ENCODE peak calls at places on chromosomes 6 and 20, in nine cellular contexts. H is IMR-90; M is right lobe of liver; S is mammary epithelial cell; B is CD8-positive, alpha-beta T cell; V is PC-3; F is body of pancreas; T is fibroblast of lung; K is testis. J is an unnamed sample.

GRCh38 chr6:16252696-16253299 is 14.4 kb downstream of the GMPR start:
- DNase-seq in F (no peak), H (no peak), S (no peak), T (no peak), B (no peak), M (no peak), K (no peak), V (no peak), J (no peak)

GRCh38 chr6:97195117-97195516 is 87.9 kb downstream of the MMS22L start:
- DNase-seq in S (no peak), F (peak; percentile 11), H (peak; percentile 24), T (peak; percentile 28), V (no peak), M (no peak), K (no peak), B (no peak), J (no peak)

GRCh38 chr6:28291573-28291972 is 10.2 kb downstream of the PGBD1 start:
- DNase-seq in K (no peak), M (no peak), T (no peak), F (no peak), V (no peak), B (no peak), S (no peak), H (no peak), J (no peak)

GRCh38 chr6:1023229-1023628 is 288.7 kb upstream of the FOXQ1 start:
- DNase-seq in H (no peak), M (no peak), T (no peak), K (no peak), F (no peak), S (no peak), B (no peak), V (no peak), J (no peak)

GRCh38 chr20:14643146-14643545 is 305.7 kb upstream of the FLRT3 start:
- DNase-seq in S (no peak), F (no peak), B (no peak), V (no peak), T (no peak), K (no peak), H (no peak), M (no peak), J (no peak)

GRCh38 chr20:26169506-26169905 is 472.9 kb upstream of the ZNF337 start:
- DNase-seq in V (no peak), K (no peak), F (no peak), H (peak; percentile 50), S (no peak), M (no peak), T (no peak), B (no peak), J (no peak)

GRCh38 chr20:62320581-62321354 is 18.0 kb downstream of the ADRM1 start:
- DNase-seq in H (no peak), K (no peak), V (peak; percentile 23), T (no peak), M (peak; percentile 87), F (no peak), S (no peak), B (no peak), J (peak; percentile 81)

GRCh38 chr6:96899019-96899418 is 1.3 kb upstream of the NDUFAF4 start:
- DNase-seq in F (no peak), S (peak; percentile 16), K (peak; percentile 61), H (peak; percentile 55), M (no peak), V (peak; percentile 57), T (peak; percentile 73), B (no peak), J (no peak)

GRCh38 chr6:25961619-25962367 is 809 bp upstream of the TRIM38 start:
- DNase-seq in H (no peak), S (no peak), T (no peak), B (peak; percentile 50), M (no peak), V (no peak), F (no peak), K (no peak), J (no peak)

GRCh38 chr6:40160826-40161225 is 226.6 kb upstream of the MOCS1 start:
- DNase-seq in H (no peak), M (no peak), T (no peak), F (no peak), S (peak; percentile 3), V (no peak), K (no peak), B (no peak), J (no peak)

GRCh38 chr6:143970827-143971226 is 37.2 kb downstream of the PLAGL1 start:
- DNase-seq in S (no peak), T (peak; percentile 37), M (no peak), V (no peak), K (no peak), H (no peak), B (no peak), F (no peak), J (no peak)
- H3K4me1 ChIP-seq in S (no peaks in the 10 kb centered on the region), T (no peaks in the 10 kb centered on the region), M (no peaks in the 10 kb centered on the region), V (no peaks in the 10 kb centered on the region), K (no peaks in the 10 kb centered on the region), H (peaks cover 9% of the 10 kb centered on the region), B (no peaks in the 10 kb centered on the region), F (no peaks in the 10 kb centered on the region), J (no peaks in the 10 kb centered on the region)

GRCh38 chr20:59032713-59033059 is 551 bp upstream of the ATP5F1E start:
- DNase-seq in T (no peak), F (no peak), B (no peak), M (no peak), H (peak; percentile 27), K (no peak), S (no peak), V (peak; percentile 66), J (no peak)
- TF ChIP-seq CTCF in T (no peak), F (no peak), B (no peak), M (peak; percentile 21), H (no peak), K (no peak), S (peak; percentile 13), V (peak; percentile 15), J (peak; percentile 66)

GRCh38 chr6:126017668-126018067 is 31.3 kb downstream of the TRMT11 start:
- DNase-seq in H (no peak), K (no peak), F (no peak), T (no peak), S (no peak), V (no peak), B (no peak), M (peak; percentile 48), J (no peak)

GRCh38 chr6:126016591-126016990 is 30.3 kb downstream of the TRMT11 start:
- DNase-seq in T (no peak), S (no peak), F (no peak), V (no peak), H (no peak), M (no peak), K (no peak), B (no peak), J (no peak)

GRCh38 chr6:126015869-126016268 is 29.5 kb downstream of the TRMT11 start:
- DNase-seq in B (no peak), V (peak; percentile 32), S (peak; percentile 44), K (no peak), F (no peak), T (no peak), M (no peak), H (peak; percentile 16), J (no peak)

DNA sequence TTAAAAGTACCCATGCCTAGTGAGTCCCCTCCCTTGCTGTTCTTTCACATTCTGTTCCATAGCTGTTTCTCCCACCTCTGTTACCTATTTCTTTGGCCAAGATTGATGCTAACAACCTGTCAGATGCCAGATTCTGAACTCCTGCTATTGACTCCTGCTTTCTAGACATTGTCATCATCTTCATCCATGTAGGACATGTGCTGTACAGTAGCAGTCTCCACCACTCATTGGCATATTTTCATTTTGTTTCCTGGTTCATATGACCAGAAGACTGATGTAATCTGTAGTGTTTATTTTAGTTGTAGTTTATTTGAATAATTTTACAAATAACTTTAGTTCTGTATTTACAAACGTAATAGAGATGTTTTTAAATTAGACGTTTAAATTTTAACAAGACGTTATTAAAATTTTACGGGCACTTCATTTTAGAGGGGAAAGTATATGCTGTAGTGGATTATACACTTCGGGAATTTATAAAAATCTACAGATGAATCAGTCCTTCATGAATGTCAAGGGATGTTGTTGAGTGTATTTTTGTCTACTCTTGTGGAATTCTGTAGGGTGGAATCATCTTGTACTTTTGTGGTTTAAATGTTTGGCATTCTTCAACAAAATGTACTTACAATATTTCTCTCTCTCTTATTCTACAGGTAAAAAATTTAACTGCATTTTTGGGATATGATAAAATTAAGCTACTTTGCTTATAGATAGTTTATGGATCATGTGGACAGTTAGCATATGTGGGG is 34.1 kb downstream of the TRMT11 start:
- DNase-seq in S (no peak), B (no peak), M (no peak), V (no peak), F (no peak), H (peak; percentile 25), K (no peak), T (no peak), J (no peak)
- H3K4me3 ChIP-seq in S (no peak overlapping the region), B (no peak overlapping the region), M (no peak overlapping the region), V (no peak overlapping the region), F (no peak overlapping the region), H (no peak overlapping the region), K (no peak overlapping the region), T (no peak overlapping the region), J (no peak overlapping the region)

GRCh38 chr6:71412559-71412958 is 123.9 kb downstream of the OGFRL1 start:
- DNase-seq in K (no peak), H (peak; percentile 51), T (peak; percentile 60), B (no peak), M (no peak), F (no peak), V (peak; percentile 35), S (no peak), J (no peak)
- H3K4me1 ChIP-seq in K (no peaks in the 10 kb centered on the region), H (peaks cover 17% of the 10 kb centered on the region), T (peaks cover 8% of the 10 kb centered on the region), B (no peaks in the 10 kb centered on the region), M (peaks cover 31% of the 10 kb centered on the region), F (peaks cover 17% of the 10 kb centered on the region), V (peaks cover 18% of the 10 kb centered on the region), S (peaks cover 64% of the 10 kb centered on the region), J (peaks cover 7% of the 10 kb centered on the region)

GRCh38 chr6:33000053-33000452 is 9.3 kb downstream of the HLA-DOA start:
- DNase-seq in H (no peak), K (no peak), S (peak; percentile 29), F (no peak), V (peak; percentile 64), M (no peak), B (no peak), T (no peak), J (no peak)
- TF ChIP-seq CTCF in H (no peak), K (no peak), S (peak; percentile 32), F (peak; percentile 41), V (peak; percentile 61), M (no peak), B (no peak), T (no peak), J (peak; percentile 28)

GRCh38 chr20:46014517-46015396 is 6.0 kb downstream of the MMP9 start:
- DNase-seq in K (peak; percentile 45), M (no peak), F (no peak), T (no peak), B (no peak), H (no peak), V (no peak), S (no peak), J (no peak)
- H3K4me3 ChIP-seq in K (peak overlapping the region; percentile 31), M (no peak overlapping the region), F (no peak overlapping the region), T (no peak overlapping the region), B (no peak overlapping the region), H (no peak overlapping the region), V (peak overlapping the region; percentile 63), S (no peak overlapping the region), J (no peak overlapping the region)